ENCODE peak calls at places on chromosomes 13 and 19, in eight cellular contexts. W is cardiac muscle cell, F is lower lobe of right lung, B is mammary epithelial cell, X is NCI-H226, K is substantia nigra, S is fibroblast of the conjunctiva, R is NCI-H2171. C is an unnamed sample.

GRCh38 chr13:33353210-33353609 is 67.7 kb upstream of the STARD13 start:
- DNase-seq in W (no peak), X (no peak), B (no peak), R (no peak), K (no peak), F (peak), S (no peak), C (no peak)

GRCh38 chr19:49469828-49470614 is 4.0 kb upstream of the FLT3LG start:
- DNase-seq in R (no peak), K (no peak), X (no peak), W (no peak), S (no peak), F (no peak), B (no peak), C (no peak)

GRCh38 chr19:51031880-51032225 is 2.9 kb downstream of the KLK12 start:
- DNase-seq in S (no peak), X (no peak), B (no peak), W (no peak), F (no peak), R (no peak), K (no peak), C (no peak)

GRCh38 chr19:5075603-5076002 is 106.7 kb downstream of the KDM4B start:
- DNase-seq in X (no peak), B (no peak), R (no peak), S (no peak), W (no peak), K (no peak), F (no peak), C (no peak)

GRCh38 chr19:6572217-6572616 is 18.7 kb downstream of the CD70 start:
- DNase-seq in W (no peak), B (no peak), K (peak), R (no peak), F (peak), S (no peak), X (no peak), C (no peak)

GRCh38 chr19:29745253-29745652 is 30.2 kb upstream of the C19orf12 start:
- DNase-seq in R (no peak), S (no peak), B (no peak), F (no peak), K (no peak), X (no peak), W (peak), C (no peak)

GRCh38 chr13:41428155-41428554 is 29.2 kb upstream of the RGCC start:
- DNase-seq in W (no peak), B (no peak), F (peak), R (no peak), S (no peak), X (no peak), K (no peak), C (no peak)

GRCh38 chr13:29886446-29886845 is 36.0 kb upstream of the UBL3 start:
- DNase-seq in K (no peak), F (no peak), R (no peak), B (no peak), S (no peak), W (no peak), X (no peak), C (no peak)

GRCh38 chr13:21175656-21176194 is 627 bp downstream of the SKA3 start:
- DNase-seq in X (no peak), W (no peak), F (no peak), S (peak), B (no peak), K (no peak), R (no peak), C (no peak)

GRCh38 chr19:11404588-11405258 is 14.4 kb downstream of the RGL3 start:
- DNase-seq in S (no peak), R (no peak), K (no peak), X (no peak), W (no peak), B (no peak), F (no peak), C (no peak)

GRCh38 chr13:73618275-73618865 is 515.8 kb downstream of the KLF12 start:
- DNase-seq in K (no peak), X (no peak), S (no peak), W (no peak), F (no peak), B (no peak), R (no peak), C (no peak)